ENCODE peak calls at places on chromosomes 12 and 14, in four cellular contexts. One of them, this sample, is unnamed.
A peak's percentile ranks its signal among the peaks of the same experiment; 100 is the strongest.

GRCh38 chr14:76918176-76918750 is 92.1 kb downstream of the LRRC74A start:
- DNase-seq in T-helper 2 cell: no peak
- DNase-seq in iris pigment epithelial cell: peak; percentile 84
- DNase-seq in activated CD8-positive, alpha-beta T cell treated with anti-CD3 and anti-CD28 coated beads for 36 hours: no peak
- DNase-seq in this sample: no peak

GRCh38 chr12:60279224-60279623 is 683.4 kb downstream of the SLC16A7 start:
- DNase-seq in T-helper 2 cell: no peak
- DNase-seq in iris pigment epithelial cell: peak; percentile 56
- DNase-seq in activated CD8-positive, alpha-beta T cell treated with anti-CD3 and anti-CD28 coated beads for 36 hours: no peak
- DNase-seq in this sample: no peak

GRCh38 chr12:79883216-79883615 is 51.7 kb downstream of the PPP1R12A start:
- DNase-seq in T-helper 2 cell: no peak
- DNase-seq in iris pigment epithelial cell: peak; percentile 81
- DNase-seq in activated CD8-positive, alpha-beta T cell treated with anti-CD3 and anti-CD28 coated beads for 36 hours: no peak
- DNase-seq in this sample: no peak

GRCh38 chr12:45989277-45989856 is 1.0 kb downstream of the SCAF11 start:
- DNase-seq in T-helper 2 cell: peak; percentile 36
- DNase-seq in iris pigment epithelial cell: peak; percentile 50
- DNase-seq in activated CD8-positive, alpha-beta T cell treated with anti-CD3 and anti-CD28 coated beads for 36 hours: peak; percentile 69
- DNase-seq in this sample: no peak

GRCh38 chr14:99244299-99244959 is 27.6 kb downstream of the BCL11B start:
- DNase-seq in T-helper 2 cell: no peak
- DNase-seq in iris pigment epithelial cell: no peak
- DNase-seq in activated CD8-positive, alpha-beta T cell treated with anti-CD3 and anti-CD28 coated beads for 36 hours: no peak
- DNase-seq in this sample: no peak

GRCh38 chr14:76151398-76152332 is at the start of gene GPATCH2L:
- DNase-seq in T-helper 2 cell: peak; percentile 93
- DNase-seq in iris pigment epithelial cell: peak; percentile 87
- DNase-seq in activated CD8-positive, alpha-beta T cell treated with anti-CD3 and anti-CD28 coated beads for 36 hours: peak; percentile 98
- DNase-seq in this sample: peak; percentile 93

GRCh38 chr14:102927878-102928411 is 5.5 kb downstream of the AMN start:
- DNase-seq in T-helper 2 cell: no peak
- DNase-seq in iris pigment epithelial cell: no peak
- DNase-seq in activated CD8-positive, alpha-beta T cell treated with anti-CD3 and anti-CD28 coated beads for 36 hours: no peak
- DNase-seq in this sample: no peak

GRCh38 chr12:56261503-56262230 is 3.5 kb upstream of the ANKRD52 start:
- DNase-seq in T-helper 2 cell: no peak
- DNase-seq in iris pigment epithelial cell: peak; percentile 81
- DNase-seq in activated CD8-positive, alpha-beta T cell treated with anti-CD3 and anti-CD28 coated beads for 36 hours: no peak
- DNase-seq in this sample: no peak

GRCh38 chr14:61322799-61323290 is 1.5 kb downstream of the PRKCH start:
- DNase-seq in T-helper 2 cell: peak; percentile 32
- DNase-seq in iris pigment epithelial cell: peak; percentile 22
- DNase-seq in activated CD8-positive, alpha-beta T cell treated with anti-CD3 and anti-CD28 coated beads for 36 hours: peak; percentile 66
- DNase-seq in this sample: no peak

GRCh38 chr14:42370056-42370455 is 763.4 kb downstream of the LRFN5 start:
- DNase-seq in T-helper 2 cell: no peak
- DNase-seq in iris pigment epithelial cell: no peak
- DNase-seq in activated CD8-positive, alpha-beta T cell treated with anti-CD3 and anti-CD28 coated beads for 36 hours: no peak
- DNase-seq in this sample: no peak

GRCh38 chr14:21768116-21768874 is 94.7 kb upstream of the OR4E1 start:
- DNase-seq in T-helper 2 cell: no peak
- DNase-seq in iris pigment epithelial cell: peak; percentile 46
- DNase-seq in activated CD8-positive, alpha-beta T cell treated with anti-CD3 and anti-CD28 coated beads for 36 hours: peak; percentile 39
- DNase-seq in this sample: no peak

GRCh38 chr14:44945264-44945663 is 16.5 kb downstream of the KLHL28 start:
- DNase-seq in T-helper 2 cell: no peak
- DNase-seq in iris pigment epithelial cell: peak; percentile 88
- DNase-seq in activated CD8-positive, alpha-beta T cell treated with anti-CD3 and anti-CD28 coated beads for 36 hours: no peak
- DNase-seq in this sample: no peak

GRCh38 chr12:19561411-19561961 is 122.2 kb downstream of the AEBP2 start:
- DNase-seq in T-helper 2 cell: no peak
- DNase-seq in iris pigment epithelial cell: peak; percentile 40
- DNase-seq in activated CD8-positive, alpha-beta T cell treated with anti-CD3 and anti-CD28 coated beads for 36 hours: no peak
- DNase-seq in this sample: no peak